ENCODE peak calls at places on chromosome 7, in five cellular contexts. R, H, S, B and D are unnamed samples. For H3K9me3, the result is how much of the 10 kb centered on the place peaks cover.

GRCh38 chr7:25429731-25430130 is 201.4 kb upstream of the NPVF start:
- DNase-seq in R (no peak), H (no peak), S (no peak), B (no peak), D (peak)

GRCh38 chr7:121081327-121081936 is 92.9 kb downstream of the CPED1 start:
- DNase-seq in R (peak), H (peak), S (peak), B (peak), D (peak)

GRCh38 chr7:10643545-10643944 is 330.1 kb upstream of the PHF14 start:
- DNase-seq in R (no peak), H (no peak), S (no peak), B (no peak), D (no peak)

GRCh38 chr7:27139335-27140107 is 4.0 kb downstream of the HOXA5 start:
- DNase-seq in R (peak), H (no peak), S (no peak), B (no peak), D (no peak)

GRCh38 chr7:2637505-2638223 is 5.9 kb downstream of the TTYH3 start:
- DNase-seq in R (no peak), H (no peak), S (no peak), B (no peak), D (no peak)

GRCh38 chr7:158396301-158396905 is 191.2 kb downstream of the PTPRN2 start:
- DNase-seq in R (no peak), H (no peak), S (no peak), B (no peak), D (no peak)

GRCh38 chr7:76294344-76295024 is 8.0 kb upstream of the HSPB1 start:
- DNase-seq in R (peak), H (peak), S (peak), B (peak), D (peak)

GRCh38 chr7:151520419-151521229 is 929 bp upstream of the RHEB start:
- DNase-seq in R (no peak), H (no peak), S (peak), B (no peak), D (no peak)

GRCh38 chr7:44486001-44486400 is 4.5 kb downstream of the NUDCD3 start:
- DNase-seq in R (no peak), H (no peak), S (no peak), B (no peak), D (no peak)

GRCh38 chr7:26101471-26102151 is 50.4 kb upstream of the NFE2L3 start:
- DNase-seq in R (peak), H (no peak), S (no peak), B (no peak), D (no peak)

GRCh38 chr7:134470864-134471263 is 12.0 kb upstream of the AKR1B1 start:
- DNase-seq in R (no peak), H (peak), S (peak), B (no peak), D (peak)

GRCh38 chr7:111954474-111955311 is 251.5 kb downstream of the DOCK4 start:
- DNase-seq in R (peak), H (no peak), S (no peak), B (no peak), D (no peak)

DNA sequence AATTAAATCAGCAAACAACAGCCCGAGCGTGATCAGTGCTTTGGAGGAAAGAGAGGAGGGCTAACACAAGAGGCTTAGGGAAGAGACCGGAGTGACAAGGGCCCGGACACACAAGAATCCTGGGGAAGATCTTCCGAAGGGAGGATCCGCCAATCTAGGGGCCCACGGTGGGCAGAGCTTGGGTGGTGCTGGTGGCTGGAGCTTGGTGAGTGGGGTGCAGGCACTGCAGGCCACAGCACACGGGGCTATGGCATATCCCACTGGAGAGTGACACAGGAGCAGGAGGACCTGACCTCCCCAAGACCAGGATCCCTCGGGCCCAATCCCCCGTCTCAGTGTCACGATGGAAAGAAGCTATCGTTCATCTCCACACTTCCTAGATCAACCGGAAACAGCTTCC is 471.3 kb upstream of the FOXK1 start:
- DNase-seq in R (no peak), H (no peak), S (no peak), B (no peak), D (no peak)
- H3K9me3 ChIP-seq in R (under half), H (under half), S (under half), B (under half), D (under half)

GRCh38 chr7:23244335-23244635 is 2.3 kb upstream of the GPNMB start:
- DNase-seq in R (no peak), H (no peak), S (no peak), B (no peak), D (no peak)

GRCh38 chr7:23247101-23247601 is 576 bp downstream of the GPNMB start:
- DNase-seq in R (no peak), H (no peak), S (no peak), B (no peak), D (no peak)

GRCh38 chr7:23249486-23249885 is 2.9 kb downstream of the GPNMB start:
- DNase-seq in R (no peak), H (no peak), S (no peak), B (no peak), D (no peak)

GRCh38 chr7:23246540-23246939 is at the start of gene GPNMB:
- DNase-seq in R (no peak), H (no peak), S (peak), B (no peak), D (peak)

GRCh38 chr7:23247602-23248335 is 1.2 kb downstream of the GPNMB start:
- DNase-seq in R (peak), H (no peak), S (no peak), B (no peak), D (no peak)
- TF ChIP-seq EZH2 in R (no peak), H (no peak), S (no peak), B (no peak), D (no peak)

GRCh38 chr7:132861424-132861823 is 220.5 kb downstream of the CHCHD3 start:
- DNase-seq in R (no peak), H (no peak), S (no peak), B (no peak), D (no peak)
- TF ChIP-seq EZH2phosphoT487 in R (no peak), H (no peak), S (no peak), B (no peak), D (no peak)

GRCh38 chr7:249979-250378 is 40.0 kb upstream of the FOXL3 start:
- DNase-seq in R (no peak), H (no peak), S (no peak), B (no peak), D (no peak)
- H3K9me3 ChIP-seq in R (under half), H (under half), S (under half), B (under half), D (under half)

GRCh38 chr7:80856769-80857168 is 62.1 kb downstream of the SEMA3C start:
- DNase-seq in R (no peak), H (no peak), S (no peak), B (no peak), D (no peak)
- TF ChIP-seq EZH2 in R (no peak), H (no peak), S (no peak), B (no peak), D (no peak)

GRCh38 chr7:13258386-13258785 is 571.0 kb downstream of the ARL4A start:
- DNase-seq in R (no peak), H (no peak), S (no peak), B (no peak), D (no peak)

GRCh38 chr7:13259908-13260307 is 572.5 kb downstream of the ARL4A start:
- DNase-seq in R (peak), H (no peak), S (no peak), B (no peak), D (no peak)

GRCh38 chr7:13262929-13263530 is 575.6 kb downstream of the ARL4A start:
- DNase-seq in R (peak), H (peak), S (peak), B (peak), D (peak)

DNA sequence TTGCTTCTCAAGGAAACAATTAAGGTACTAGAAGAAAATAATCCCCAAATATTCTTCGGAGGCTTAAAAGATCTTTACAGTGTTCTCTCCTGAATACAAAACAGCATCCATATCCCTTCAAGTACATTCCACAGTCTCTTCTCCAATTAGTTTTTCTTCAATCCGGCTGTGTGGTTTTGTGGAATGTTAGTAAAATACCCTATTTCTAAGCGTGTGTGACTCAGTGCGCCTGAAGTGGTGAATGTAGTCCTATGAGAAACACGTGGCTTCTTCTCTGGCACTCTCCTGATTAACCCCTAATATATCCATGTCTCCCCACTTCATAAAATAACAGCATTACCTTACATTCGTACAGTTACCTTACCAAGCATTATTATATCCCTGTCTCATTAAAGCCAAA is 570.2 kb downstream of the ARL4A start:
- DNase-seq in R (no peak), H (no peak), S (no peak), B (no peak), D (no peak)
- TF ChIP-seq EZH2phosphoT487 in R (no peak), H (no peak), S (no peak), B (no peak), D (no peak)

DNA sequence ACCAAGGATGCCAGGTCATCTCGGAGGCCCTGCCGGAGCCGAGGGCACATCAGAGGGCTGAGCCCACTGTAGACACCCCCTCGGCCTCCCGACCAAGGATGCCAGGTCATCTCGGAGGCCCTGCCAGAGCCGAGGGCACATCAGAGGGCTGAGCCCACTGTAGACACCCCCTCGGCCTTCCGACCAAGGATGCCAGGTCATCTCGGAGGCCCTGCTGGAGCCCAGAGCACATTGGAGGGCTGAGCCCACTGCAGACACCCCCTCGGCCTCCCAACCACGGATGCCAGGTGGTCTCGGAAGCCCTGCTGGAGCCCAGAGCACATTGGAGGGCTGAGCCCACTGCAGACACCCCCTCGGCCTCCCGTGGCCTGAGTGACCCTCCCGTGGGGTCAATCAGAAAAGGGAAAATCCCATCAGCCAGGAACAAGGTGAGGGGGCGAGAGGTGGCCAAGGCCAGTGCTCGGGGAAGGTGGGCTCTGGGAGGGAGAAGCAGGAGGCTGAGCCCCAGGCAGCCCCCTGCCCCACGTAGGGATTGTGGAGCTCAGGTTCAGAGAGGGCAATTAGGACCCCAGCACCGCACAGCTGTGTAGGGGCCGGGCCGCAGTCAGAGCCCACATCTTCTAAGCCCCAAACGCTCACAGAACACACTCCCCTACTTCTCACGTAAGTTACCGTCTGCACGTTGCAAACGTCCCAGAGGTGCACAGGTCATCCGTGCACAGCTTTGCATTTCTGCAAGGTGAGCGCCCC is 37.6 kb upstream of the FOXL3 start:
- DNase-seq in R (no peak), H (no peak), S (no peak), B (no peak), D (no peak)
- H3K9me3 ChIP-seq in R (under half), H (under half), S (under half), B (under half), D (under half)